ENCODE peak calls at places on chromosomes 5 and 9, in four cellular contexts. F, C, E and Q are unnamed samples.

GRCh38 chr9:87148391-87149237 is 201.3 kb upstream of the GAS1 start:
- DNase-seq in F (no peak), E (peak), C (peak), Q (peak)

GRCh38 chr5:64181440-64181839 is 15.8 kb downstream of the RNF180 start:
- DNase-seq in F (no peak), C (no peak), E (no peak), Q (no peak)

GRCh38 chr5:122751293-122751753 is 23.6 kb upstream of the SNX2 start:
- DNase-seq in E (peak), C (peak), F (no peak), Q (peak)

GRCh38 chr5:176952531-176953193 is 53.5 kb upstream of the HK3 start:
- DNase-seq in C (no peak), F (peak), E (no peak), Q (no peak)

GRCh38 chr5:58828145-58828544 is 245.3 kb downstream of the RAB3C start:
- DNase-seq in E (no peak), F (no peak), C (no peak), Q (no peak)

GRCh38 chr5:12668564-12668963 is 764.3 kb upstream of the CTNND2 start:
- DNase-seq in E (peak), C (no peak), F (no peak), Q (no peak)

GRCh38 chr9:89870207-89870606 is 265.4 kb downstream of the GADD45G start:
- DNase-seq in C (no peak), E (no peak), F (no peak), Q (no peak)

GRCh38 chr5:127615916-127616315 is 33.0 kb upstream of the CTXN3 start:
- DNase-seq in C (peak), E (no peak), F (no peak), Q (no peak)

GRCh38 chr5:142886211-142886610 is 116.0 kb downstream of the ARHGAP26 start:
- DNase-seq in F (no peak), E (no peak), C (no peak), Q (no peak)

GRCh38 chr9:27945386-27945785 is 372.1 kb upstream of the C9orf72 start:
- DNase-seq in F (no peak), E (no peak), C (peak), Q (no peak)

GRCh38 chr5:95798048-95798447 is 24.5 kb downstream of the GLRX start:
- DNase-seq in C (no peak), E (no peak), F (peak), Q (no peak)

GRCh38 chr9:14661421-14662059 is 31.7 kb downstream of the ZDHHC21 start:
- DNase-seq in F (peak), C (peak), E (peak), Q (no peak)

GRCh38 chr9:123637940-123638634 is 282.1 kb downstream of the CRB2 start:
- DNase-seq in E (no peak), C (no peak), F (no peak), Q (no peak)

GRCh38 chr9:107007361-107007760 is 144.4 kb downstream of the ZNF462 start:
- DNase-seq in C (no peak), F (no peak), E (no peak), Q (no peak)

GRCh38 chr5:111735829-111736228 is 21.2 kb downstream of the NREP start:
- DNase-seq in F (no peak), C (peak), E (peak), Q (no peak)

GRCh38 chr5:157464518-157465171 is 4.6 kb downstream of the NIPAL4 start:
- DNase-seq in F (no peak), C (peak), E (peak), Q (peak)

GRCh38 chr9:75788006-75788634 is 102.4 kb upstream of the PCSK5 start:
- DNase-seq in F (no peak), C (no peak), E (no peak), Q (no peak)

GRCh38 chr5:10660135-10660534 is 96.3 kb downstream of the ANKRD33B start:
- DNase-seq in C (no peak), F (no peak), E (no peak), Q (no peak)

GRCh38 chr9:131618071-131618479 is 72.8 kb downstream of the PRRT1B start:
- DNase-seq in F (peak), C (peak), E (no peak), Q (peak)

GRCh38 chr9:69357030-69357853 is 32.2 kb downstream of the ENTREP1 start:
- DNase-seq in F (no peak), C (no peak), E (no peak), Q (no peak)

GRCh38 chr5:24475101-24475500 is 169.7 kb downstream of the CDH10 start:
- DNase-seq in C (no peak), E (no peak), F (no peak), Q (no peak)

GRCh38 chr9:135348788-135349150 is 130.8 kb upstream of the PPP1R26 start:
- DNase-seq in C (no peak), F (no peak), E (no peak), Q (no peak)

GRCh38 chr9:95808001-95808400 is 67.5 kb upstream of the ERCC6L2 start:
- DNase-seq in E (no peak), F (no peak), C (no peak), Q (no peak)

GRCh38 chr9:81473206-81473605 is 216.1 kb downstream of the TLE1 start:
- DNase-seq in F (no peak), C (no peak), E (no peak), Q (no peak)

GRCh38 chr5:125134216-125135081 is 388.0 kb upstream of the ZNF608 start:
- DNase-seq in F (no peak), C (peak), E (peak), Q (no peak)

GRCh38 chr5:110785356-110785755 is 46.5 kb downstream of the SLC25A46 start:
- DNase-seq in C (peak), E (no peak), F (no peak), Q (no peak)

GRCh38 chr5:62043289-62044274 is 262.4 kb upstream of the KIF2A start:
- DNase-seq in C (no peak), E (peak), F (no peak), Q (no peak)

GRCh38 chr5:135602882-135603721 is 24.3 kb upstream of the CXCL14 start:
- DNase-seq in C (no peak), E (no peak), F (no peak), Q (no peak)

GRCh38 chr5:54643679-54644078 is 126.1 kb downstream of the SNX18 start:
- DNase-seq in F (no peak), E (no peak), C (peak), Q (no peak)

GRCh38 chr5:83844320-83845068 is 123.8 kb upstream of the HAPLN1 start:
- DNase-seq in F (no peak), C (peak), E (peak), Q (no peak)

GRCh38 chr9:31321686-31322085 is 1062.8 kb upstream of the ACO1 start:
- DNase-seq in E (no peak), F (no peak), C (no peak), Q (no peak)

GRCh38 chr5:126600631-126601511 is at the start of gene PHAX:
- DNase-seq in F (peak), C (peak), E (peak), Q (peak)

GRCh38 chr9:84076359-84076758 is 95.8 kb downstream of the RMI1 start:
- DNase-seq in C (no peak), E (no peak), F (no peak), Q (no peak)

GRCh38 chr9:84070590-84070989 is 90.0 kb downstream of the RMI1 start:
- DNase-seq in F (no peak), E (peak), C (no peak), Q (no peak)

GRCh38 chr9:84068872-84069271 is 88.3 kb downstream of the RMI1 start:
- DNase-seq in F (no peak), E (no peak), C (no peak), Q (no peak)

GRCh38 chr9:84075004-84075403 is 94.4 kb downstream of the RMI1 start:
- DNase-seq in C (no peak), F (no peak), E (no peak), Q (no peak)

GRCh38 chr9:84072621-84073180 is 92.1 kb downstream of the RMI1 start:
- DNase-seq in F (no peak), C (no peak), E (no peak), Q (no peak)
- TF ChIP-seq EZH2 in F (no peak), C (no peak), E (no peak), Q (no peak)

GRCh38 chr9:121286973-121287721 is 19.2 kb downstream of the GSN start:
- DNase-seq in C (peak), F (peak), E (peak), Q (peak)

GRCh38 chr9:121289554-121290370 is 21.8 kb downstream of the GSN start:
- DNase-seq in F (no peak), C (no peak), E (no peak), Q (no peak)

GRCh38 chr9:121286688-121286972 is 18.7 kb downstream of the GSN start:
- DNase-seq in E (no peak), C (no peak), F (no peak), Q (no peak)

GRCh38 chr9:121288557-121288873 is 20.6 kb downstream of the GSN start:
- DNase-seq in E (no peak), F (no peak), C (no peak), Q (peak)

DNA sequence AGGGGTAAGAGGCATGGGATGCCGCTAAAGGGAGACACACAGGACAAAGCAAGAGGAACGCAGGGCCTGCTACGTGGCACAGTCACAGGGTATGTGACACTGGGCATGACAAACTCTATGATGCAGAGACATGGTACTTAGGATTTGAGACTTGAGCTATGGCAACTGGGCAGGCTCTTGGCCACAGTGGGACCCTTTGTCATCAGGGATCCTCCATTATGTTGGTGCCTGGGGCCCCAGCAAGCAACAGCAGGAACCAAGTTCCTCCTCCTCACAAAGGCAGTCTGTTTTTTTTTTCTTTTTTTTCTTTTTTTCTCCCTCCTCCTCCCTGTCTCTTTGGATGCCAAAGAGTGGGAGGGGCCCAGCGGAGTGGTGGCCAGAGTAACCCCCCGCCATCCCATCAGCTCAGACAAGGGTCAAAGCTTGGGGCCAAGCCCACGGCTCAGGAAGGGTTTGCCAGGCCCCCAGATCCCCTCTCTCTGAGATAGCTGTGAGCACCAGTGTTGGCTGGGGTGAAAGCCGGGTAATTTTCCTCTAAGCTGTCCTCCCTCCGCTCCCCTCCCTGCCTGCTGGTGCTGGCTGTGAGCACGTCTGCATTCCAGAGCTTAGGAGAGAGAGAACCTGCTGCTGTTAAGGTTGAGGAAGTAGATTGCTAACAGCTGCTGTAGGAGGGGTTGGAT is 21.1 kb downstream of the GSN start:
- DNase-seq in F (peak), C (peak), E (peak), Q (peak)
- H3K4me3 ChIP-seq in F (peak), C (no peak), E (peak), Q (no peak)

GRCh38 chr5:129766798-129767197 is 18.9 kb downstream of the MINAR2 start:
- DNase-seq in E (no peak), F (no peak), C (no peak), Q (no peak)

GRCh38 chr5:129770034-129770433 is 22.1 kb downstream of the MINAR2 start:
- DNase-seq in F (no peak), E (no peak), C (no peak), Q (no peak)

GRCh38 chr5:129768715-129769114 is 20.8 kb downstream of the MINAR2 start:
- DNase-seq in E (no peak), C (no peak), F (no peak), Q (no peak)

GRCh38 chr5:129771058-129771838 is 23.4 kb downstream of the MINAR2 start:
- DNase-seq in F (peak), C (peak), E (peak), Q (peak)

GRCh38 chr5:129767927-129768380 is 20.1 kb downstream of the MINAR2 start:
- DNase-seq in E (peak), F (peak), C (peak), Q (peak)
- H3K27ac ChIP-seq in E (no peak), F (no peak), C (no peak), Q (no peak)

GRCh38 chr5:171421331-171422262 is 2.1 kb downstream of the FGF18 start:
- DNase-seq in C (no peak), F (no peak), E (peak), Q (no peak)
- TF ChIP-seq EZH2 in C (no peak), F (no peak), E (no peak), Q (no peak)

GRCh38 chr9:8821910-8822666 is 1022.5 kb upstream of the DMAC1 start:
- DNase-seq in E (no peak), F (no peak), C (no peak), Q (no peak)
- H3K4me3 ChIP-seq in E (no peak), F (no peak), C (no peak), Q (no peak)

GRCh38 chr9:37464006-37464405 is 1.2 kb downstream of the ZBTB5 start:
- DNase-seq in F (no peak), C (no peak), E (no peak), Q (no peak)
- H3K27ac ChIP-seq in F (peak), C (peak), E (peak), Q (peak)

GRCh38 chr5:112846556-112846955 is 14.5 kb upstream of the SRP19 start:
- DNase-seq in C (no peak), F (no peak), E (peak), Q (no peak)

GRCh38 chr5:112849912-112850311 is 11.2 kb upstream of the SRP19 start:
- DNase-seq in F (no peak), C (no peak), E (no peak), Q (no peak)

GRCh38 chr5:112848116-112848811 is 12.8 kb upstream of the SRP19 start:
- DNase-seq in E (peak), F (peak), C (peak), Q (no peak)

GRCh38 chr5:112847306-112847705 is 13.8 kb upstream of the SRP19 start:
- DNase-seq in C (no peak), E (no peak), F (no peak), Q (no peak)

GRCh38 chr5:112844489-112844888 is 16.6 kb upstream of the SRP19 start:
- DNase-seq in C (no peak), F (no peak), E (no peak), Q (no peak)
- TF ChIP-seq EZH2 in C (no peak), F (no peak), E (no peak), Q (no peak)

GRCh38 chr5:123949807-123950206 is 437.8 kb downstream of the CSNK1G3 start:
- DNase-seq in E (no peak), F (no peak), C (no peak), Q (no peak)

GRCh38 chr5:123950701-123951100 is 438.7 kb downstream of the CSNK1G3 start:
- DNase-seq in E (no peak), C (peak), F (no peak), Q (no peak)

GRCh38 chr5:123947797-123948196 is 435.8 kb downstream of the CSNK1G3 start:
- DNase-seq in C (no peak), E (no peak), F (no peak), Q (no peak)

GRCh38 chr5:123951204-123951977 is 439.4 kb downstream of the CSNK1G3 start:
- DNase-seq in F (no peak), C (peak), E (no peak), Q (no peak)

DNA sequence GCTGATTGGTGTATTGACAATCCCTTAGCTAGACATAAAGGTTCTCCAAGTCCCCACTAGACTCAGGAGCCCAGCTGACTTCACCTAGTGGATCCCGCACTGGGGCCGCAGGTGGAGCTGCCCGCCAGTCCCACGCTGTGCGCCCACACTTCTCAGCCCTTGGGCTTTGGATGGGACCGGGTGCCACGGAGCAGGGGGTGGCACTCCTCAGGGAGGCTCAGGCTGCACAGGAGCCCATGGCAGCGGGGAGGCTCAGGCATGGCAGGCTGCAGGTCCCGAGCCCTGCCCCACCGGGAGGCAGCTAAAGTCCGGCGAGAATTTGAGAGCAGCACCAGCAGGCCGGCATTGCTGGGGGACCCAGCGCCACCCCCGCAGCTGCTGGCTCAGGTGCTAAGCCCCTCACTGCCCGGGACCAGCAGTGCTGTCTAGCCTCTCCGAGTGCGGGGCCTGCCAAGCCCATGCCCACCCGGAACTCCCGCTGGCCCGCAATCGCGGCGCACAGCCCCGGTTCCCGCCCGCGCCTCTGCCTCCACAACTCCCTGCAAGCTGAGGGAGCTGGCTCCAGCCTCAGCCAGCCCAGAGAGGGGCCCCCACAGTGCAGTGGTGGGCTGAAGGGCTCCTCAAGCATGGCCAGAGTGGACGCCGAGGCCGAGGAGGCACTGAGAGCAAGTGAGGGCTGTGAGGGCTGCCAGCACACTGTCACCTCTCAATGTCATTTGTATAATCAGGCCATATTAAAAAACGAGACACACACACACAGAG is 437.2 kb downstream of the CSNK1G3 start:
- DNase-seq in E (no peak), C (no peak), F (no peak), Q (no peak)
- H3K4me3 ChIP-seq in E (no peak), C (no peak), F (no peak), Q (no peak)

DNA sequence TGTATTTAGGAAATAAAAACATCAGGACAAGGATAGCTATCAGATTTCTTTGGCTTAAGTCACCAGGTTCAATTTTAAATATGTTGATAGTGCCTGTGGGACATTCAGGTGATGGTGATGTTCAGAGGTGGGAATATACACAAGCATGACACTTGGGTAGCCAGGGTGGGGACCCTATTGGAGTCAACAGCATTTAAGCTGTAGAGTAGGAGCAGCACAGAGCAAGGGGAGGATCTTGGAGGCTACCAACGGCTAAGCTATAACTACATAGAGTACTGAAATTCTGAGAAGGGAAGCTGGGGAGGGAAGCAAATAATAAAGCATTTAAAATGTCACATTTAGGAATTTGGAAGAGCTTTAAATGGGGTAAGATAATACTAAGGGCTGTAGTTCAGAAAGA is 177.7 kb downstream of the CPLANE1 start:
- DNase-seq in F (no peak), E (no peak), C (no peak), Q (no peak)
- H3K27ac ChIP-seq in F (no peak), E (no peak), C (no peak), Q (no peak)

GRCh38 chr9:98944130-98945074 is 695 bp downstream of the COL15A1 start:
- DNase-seq in F (no peak), C (peak), E (peak), Q (no peak)
- TF ChIP-seq EZH2 in F (no peak), C (peak), E (peak), Q (no peak)